ENCODE peak calls at places on chromosomes 13 and 19, in seven cellular contexts. One of them, this sample, is unnamed.

GRCh38 chr13:97165527-97166425 is 56.4 kb upstream of the MBNL2 start:
- DNase-seq in stimulated activated CD4-positive, alpha-beta T cell treated with anti-CD3 and anti-CD28 coated beads, TNF-alpha, amount 100 ng/mL, for 1 hour: no peak
- DNase-seq in Right ventricle myocardium superior: no peak
- DNase-seq in M059J: no peak
- DNase-seq in LoVo: no peak
- DNase-seq in retina: no peak
- DNase-seq in COR-L47: peak; percentile 1
- DNase-seq in this sample: peak; percentile 68

GRCh38 chr19:46601318-46602224 is at the start of gene CALM3:
- DNase-seq in M059J: no peak
- DNase-seq in LoVo: no peak
- DNase-seq in COR-L47: no peak
- DNase-seq in retina: no peak
- DNase-seq in stimulated activated CD4-positive, alpha-beta T cell treated with anti-CD3 and anti-CD28 coated beads, TNF-alpha, amount 100 ng/mL, for 1 hour: no peak
- DNase-seq in Right ventricle myocardium superior: no peak
- DNase-seq in this sample: no peak

GRCh38 chr19:51431124-51431523 is 13.7 kb upstream of the SIGLEC10 start:
- DNase-seq in COR-L47: no peak
- DNase-seq in retina: no peak
- DNase-seq in M059J: no peak
- DNase-seq in Right ventricle myocardium superior: no peak
- DNase-seq in LoVo: no peak
- DNase-seq in stimulated activated CD4-positive, alpha-beta T cell treated with anti-CD3 and anti-CD28 coated beads, TNF-alpha, amount 100 ng/mL, for 1 hour: no peak
- DNase-seq in this sample: peak; percentile 28

GRCh38 chr13:29676535-29676934 is 81.0 kb upstream of the SLC7A1 start:
- DNase-seq in M059J: peak; percentile 57
- DNase-seq in retina: no peak
- DNase-seq in stimulated activated CD4-positive, alpha-beta T cell treated with anti-CD3 and anti-CD28 coated beads, TNF-alpha, amount 100 ng/mL, for 1 hour: no peak
- DNase-seq in LoVo: no peak
- DNase-seq in COR-L47: no peak
- DNase-seq in Right ventricle myocardium superior: no peak
- DNase-seq in this sample: no peak

GRCh38 chr13:111893071-111893606 is 173.8 kb upstream of the SOX1 start:
- DNase-seq in retina: peak; percentile 90
- DNase-seq in stimulated activated CD4-positive, alpha-beta T cell treated with anti-CD3 and anti-CD28 coated beads, TNF-alpha, amount 100 ng/mL, for 1 hour: no peak
- DNase-seq in M059J: no peak
- DNase-seq in Right ventricle myocardium superior: no peak
- DNase-seq in COR-L47: no peak
- DNase-seq in LoVo: no peak
- DNase-seq in this sample: no peak

GRCh38 chr13:71632721-71633120 is 234.3 kb downstream of the DACH1 start:
- DNase-seq in M059J: no peak
- DNase-seq in COR-L47: no peak
- DNase-seq in stimulated activated CD4-positive, alpha-beta T cell treated with anti-CD3 and anti-CD28 coated beads, TNF-alpha, amount 100 ng/mL, for 1 hour: no peak
- DNase-seq in Right ventricle myocardium superior: no peak
- DNase-seq in LoVo: no peak
- DNase-seq in retina: no peak
- DNase-seq in this sample: no peak

GRCh38 chr19:18464646-18465045 is 26.7 kb upstream of the ISYNA1 start:
- DNase-seq in M059J: peak; percentile 85
- DNase-seq in Right ventricle myocardium superior: peak; percentile 86
- DNase-seq in COR-L47: peak; percentile 94
- DNase-seq in retina: no peak
- DNase-seq in LoVo: no peak
- DNase-seq in stimulated activated CD4-positive, alpha-beta T cell treated with anti-CD3 and anti-CD28 coated beads, TNF-alpha, amount 100 ng/mL, for 1 hour: no peak
- DNase-seq in this sample: peak; percentile 80

GRCh38 chr13:104779311-104779710 is 1713.1 kb upstream of the SLC10A2 start:
- DNase-seq in COR-L47: no peak
- DNase-seq in LoVo: no peak
- DNase-seq in M059J: peak; percentile 28
- DNase-seq in stimulated activated CD4-positive, alpha-beta T cell treated with anti-CD3 and anti-CD28 coated beads, TNF-alpha, amount 100 ng/mL, for 1 hour: no peak
- DNase-seq in retina: no peak
- DNase-seq in Right ventricle myocardium superior: no peak
- DNase-seq in this sample: no peak

GRCh38 chr13:33277946-33278345 is 7.6 kb downstream of the STARD13 start:
- DNase-seq in LoVo: no peak
- DNase-seq in M059J: no peak
- DNase-seq in retina: no peak
- DNase-seq in COR-L47: no peak
- DNase-seq in stimulated activated CD4-positive, alpha-beta T cell treated with anti-CD3 and anti-CD28 coated beads, TNF-alpha, amount 100 ng/mL, for 1 hour: no peak
- DNase-seq in Right ventricle myocardium superior: no peak
- DNase-seq in this sample: no peak

GRCh38 chr19:42242512-42243409 is at the start of gene GSK3A:
- DNase-seq in retina: peak; percentile 99
- DNase-seq in stimulated activated CD4-positive, alpha-beta T cell treated with anti-CD3 and anti-CD28 coated beads, TNF-alpha, amount 100 ng/mL, for 1 hour: peak; percentile 88
- DNase-seq in LoVo: peak; percentile 98
- DNase-seq in M059J: peak; percentile 99
- DNase-seq in COR-L47: peak; percentile 100
- DNase-seq in Right ventricle myocardium superior: peak; percentile 99
- DNase-seq in this sample: peak; percentile 99

GRCh38 chr19:40326201-40326600 is 22.0 kb downstream of the C19orf47 start:
- DNase-seq in stimulated activated CD4-positive, alpha-beta T cell treated with anti-CD3 and anti-CD28 coated beads, TNF-alpha, amount 100 ng/mL, for 1 hour: no peak
- DNase-seq in COR-L47: no peak
- DNase-seq in retina: no peak
- DNase-seq in M059J: no peak
- DNase-seq in Right ventricle myocardium superior: no peak
- DNase-seq in LoVo: no peak
- DNase-seq in this sample: no peak

GRCh38 chr13:101289764-101290163 is 126.5 kb downstream of the NALCN start:
- DNase-seq in LoVo: no peak
- DNase-seq in COR-L47: peak; percentile 95
- DNase-seq in stimulated activated CD4-positive, alpha-beta T cell treated with anti-CD3 and anti-CD28 coated beads, TNF-alpha, amount 100 ng/mL, for 1 hour: no peak
- DNase-seq in retina: peak; percentile 75
- DNase-seq in M059J: peak; percentile 51
- DNase-seq in Right ventricle myocardium superior: no peak
- DNase-seq in this sample: no peak

GRCh38 chr13:68697551-68697950 is 1410.1 kb upstream of the ATXN8OS start:
- DNase-seq in LoVo: no peak
- DNase-seq in stimulated activated CD4-positive, alpha-beta T cell treated with anti-CD3 and anti-CD28 coated beads, TNF-alpha, amount 100 ng/mL, for 1 hour: no peak
- DNase-seq in retina: no peak
- DNase-seq in M059J: no peak
- DNase-seq in Right ventricle myocardium superior: no peak
- DNase-seq in COR-L47: no peak
- DNase-seq in this sample: no peak

GRCh38 chr19:12695997-12696365 is 450 bp downstream of the FBXW9 start:
- DNase-seq in Right ventricle myocardium superior: no peak
- DNase-seq in M059J: peak; percentile 9
- DNase-seq in retina: no peak
- DNase-seq in COR-L47: no peak
- DNase-seq in LoVo: no peak
- DNase-seq in stimulated activated CD4-positive, alpha-beta T cell treated with anti-CD3 and anti-CD28 coated beads, TNF-alpha, amount 100 ng/mL, for 1 hour: no peak
- DNase-seq in this sample: no peak

GRCh38 chr13:94620286-94620896 is 18.7 kb downstream of the GPR180 start:
- DNase-seq in COR-L47: peak; percentile 52
- DNase-seq in M059J: peak; percentile 29
- DNase-seq in LoVo: peak; percentile 20
- DNase-seq in Right ventricle myocardium superior: no peak
- DNase-seq in stimulated activated CD4-positive, alpha-beta T cell treated with anti-CD3 and anti-CD28 coated beads, TNF-alpha, amount 100 ng/mL, for 1 hour: no peak
- DNase-seq in retina: peak; percentile 19
- DNase-seq in this sample: peak; percentile 39

GRCh38 chr13:62014299-62014698 is 598.6 kb upstream of the PCDH20 start:
- DNase-seq in Right ventricle myocardium superior: no peak
- DNase-seq in stimulated activated CD4-positive, alpha-beta T cell treated with anti-CD3 and anti-CD28 coated beads, TNF-alpha, amount 100 ng/mL, for 1 hour: no peak
- DNase-seq in COR-L47: peak; percentile 50
- DNase-seq in retina: peak; percentile 74
- DNase-seq in M059J: no peak
- DNase-seq in LoVo: no peak
- DNase-seq in this sample: peak; percentile 9

GRCh38 chr13:57326532-57326931 is 159.5 kb downstream of the PRR20E start:
- DNase-seq in COR-L47: no peak
- DNase-seq in Right ventricle myocardium superior: no peak
- DNase-seq in retina: no peak
- DNase-seq in LoVo: no peak
- DNase-seq in M059J: no peak
- DNase-seq in stimulated activated CD4-positive, alpha-beta T cell treated with anti-CD3 and anti-CD28 coated beads, TNF-alpha, amount 100 ng/mL, for 1 hour: no peak
- DNase-seq in this sample: no peak

GRCh38 chr19:1560281-1560882 is 7.7 kb downstream of the MEX3D start:
- DNase-seq in Right ventricle myocardium superior: no peak
- DNase-seq in stimulated activated CD4-positive, alpha-beta T cell treated with anti-CD3 and anti-CD28 coated beads, TNF-alpha, amount 100 ng/mL, for 1 hour: no peak
- DNase-seq in LoVo: no peak
- DNase-seq in M059J: no peak
- DNase-seq in COR-L47: no peak
- DNase-seq in retina: no peak
- DNase-seq in this sample: no peak

GRCh38 chr19:3440082-3440481 is 40.2 kb downstream of the SMIM24 start:
- DNase-seq in Right ventricle myocardium superior: peak; percentile 75
- DNase-seq in COR-L47: peak; percentile 6
- DNase-seq in stimulated activated CD4-positive, alpha-beta T cell treated with anti-CD3 and anti-CD28 coated beads, TNF-alpha, amount 100 ng/mL, for 1 hour: no peak
- DNase-seq in LoVo: no peak
- DNase-seq in retina: no peak
- DNase-seq in M059J: no peak
- DNase-seq in this sample: peak; percentile 50

GRCh38 chr19:53908933-53909415 is at the start of gene CACNG7:
- DNase-seq in M059J: no peak
- DNase-seq in retina: no peak
- DNase-seq in stimulated activated CD4-positive, alpha-beta T cell treated with anti-CD3 and anti-CD28 coated beads, TNF-alpha, amount 100 ng/mL, for 1 hour: no peak
- DNase-seq in COR-L47: no peak
- DNase-seq in LoVo: no peak
- DNase-seq in Right ventricle myocardium superior: no peak
- DNase-seq in this sample: no peak

GRCh38 chr13:27336005-27336673 is 65.5 kb downstream of the RASL11A start:
- DNase-seq in LoVo: no peak
- DNase-seq in stimulated activated CD4-positive, alpha-beta T cell treated with anti-CD3 and anti-CD28 coated beads, TNF-alpha, amount 100 ng/mL, for 1 hour: no peak
- DNase-seq in Right ventricle myocardium superior: no peak
- DNase-seq in M059J: no peak
- DNase-seq in COR-L47: no peak
- DNase-seq in retina: no peak
- DNase-seq in this sample: no peak

GRCh38 chr19:17607936-17608335 is 52.5 kb downstream of the COLGALT1 start:
- DNase-seq in Right ventricle myocardium superior: no peak
- DNase-seq in retina: no peak
- DNase-seq in COR-L47: no peak
- DNase-seq in LoVo: no peak
- DNase-seq in M059J: no peak
- DNase-seq in stimulated activated CD4-positive, alpha-beta T cell treated with anti-CD3 and anti-CD28 coated beads, TNF-alpha, amount 100 ng/mL, for 1 hour: no peak
- DNase-seq in this sample: no peak

GRCh38 chr19:42412223-42412622 is 15.0 kb downstream of the LIPE start:
- DNase-seq in retina: no peak
- DNase-seq in LoVo: no peak
- DNase-seq in COR-L47: no peak
- DNase-seq in Right ventricle myocardium superior: peak; percentile 55
- DNase-seq in M059J: peak; percentile 77
- DNase-seq in stimulated activated CD4-positive, alpha-beta T cell treated with anti-CD3 and anti-CD28 coated beads, TNF-alpha, amount 100 ng/mL, for 1 hour: no peak
- DNase-seq in this sample: no peak

GRCh38 chr13:111907341-111907880 is 159.5 kb upstream of the SOX1 start:
- DNase-seq in LoVo: no peak
- DNase-seq in Right ventricle myocardium superior: no peak
- DNase-seq in stimulated activated CD4-positive, alpha-beta T cell treated with anti-CD3 and anti-CD28 coated beads, TNF-alpha, amount 100 ng/mL, for 1 hour: no peak
- DNase-seq in retina: no peak
- DNase-seq in M059J: no peak
- DNase-seq in COR-L47: no peak
- DNase-seq in this sample: no peak

GRCh38 chr13:60572003-60572792 is 175.2 kb downstream of the TDRD3 start:
- DNase-seq in M059J: peak; percentile 77
- DNase-seq in COR-L47: peak; percentile 48
- DNase-seq in retina: no peak
- DNase-seq in LoVo: no peak
- DNase-seq in stimulated activated CD4-positive, alpha-beta T cell treated with anti-CD3 and anti-CD28 coated beads, TNF-alpha, amount 100 ng/mL, for 1 hour: no peak
- DNase-seq in Right ventricle myocardium superior: no peak
- DNase-seq in this sample: peak; percentile 83

GRCh38 chr13:110261166-110262081 is 45.5 kb downstream of the COL4A1 start:
- DNase-seq in COR-L47: no peak
- DNase-seq in M059J: no peak
- DNase-seq in stimulated activated CD4-positive, alpha-beta T cell treated with anti-CD3 and anti-CD28 coated beads, TNF-alpha, amount 100 ng/mL, for 1 hour: no peak
- DNase-seq in retina: no peak
- DNase-seq in Right ventricle myocardium superior: no peak
- DNase-seq in LoVo: no peak
- DNase-seq in this sample: no peak

GRCh38 chr13:27822258-27822872 is 30.1 kb downstream of the GSX1 start:
- DNase-seq in stimulated activated CD4-positive, alpha-beta T cell treated with anti-CD3 and anti-CD28 coated beads, TNF-alpha, amount 100 ng/mL, for 1 hour: no peak
- DNase-seq in M059J: peak; percentile 1
- DNase-seq in COR-L47: no peak
- DNase-seq in retina: no peak
- DNase-seq in LoVo: no peak
- DNase-seq in Right ventricle myocardium superior: no peak
- DNase-seq in this sample: no peak